ENCODE peak calls at places on chromosomes 13 and 19, in six cellular contexts. C is HL-60, T is SK-N-SH, Z is body of pancreas, S is kidney, Y is IMR-90. D is an unnamed sample.

GRCh38 chr19:7230826-7231225 is 63.4 kb downstream of the INSR start:
- DNase-seq in C (no peak), T (no peak), Z (peak), S (no peak), Y (no peak), D (no peak)

GRCh38 chr19:45952691-45953505 is 20.8 kb downstream of the NOVA2 start:
- DNase-seq in C (peak), T (peak), Z (peak), S (peak), Y (peak), D (no peak)

GRCh38 chr19:57374179-57374578 is 10.8 kb downstream of the TRAPPC2B start:
- DNase-seq in C (no peak), T (no peak), Z (no peak), S (no peak), Y (no peak), D (no peak)

GRCh38 chr13:31046711-31047279 is 114.3 kb downstream of the TEX26 start:
- DNase-seq in C (no peak), T (peak), Z (no peak), S (no peak), Y (peak), D (no peak)

GRCh38 chr13:37715606-37716015 is 117.0 kb upstream of the POSTN start:
- DNase-seq in C (no peak), T (no peak), Z (no peak), S (no peak), Y (peak), D (no peak)

GRCh38 chr13:113468461-113469147 is 15.3 kb upstream of the ADPRHL1 start:
- DNase-seq in C (no peak), T (no peak), Z (no peak), S (no peak), Y (no peak), D (no peak)

GRCh38 chr13:54912367-54912766 is 1883.8 kb downstream of the OLFM4 start:
- DNase-seq in C (no peak), T (no peak), Z (no peak), S (no peak), Y (no peak), D (no peak)

GRCh38 chr19:13646758-13647157 is 117.6 kb upstream of the MRI1 start:
- DNase-seq in C (no peak), T (no peak), Z (peak), S (no peak), Y (no peak), D (no peak)

GRCh38 chr19:35327642-35328041 is 1.3 kb upstream of the CD22 start:
- DNase-seq in C (no peak), T (no peak), Z (no peak), S (no peak), Y (no peak), D (no peak)

GRCh38 chr19:40513741-40514315 is 47.0 kb downstream of the SPTBN4 start:
- DNase-seq in C (no peak), T (no peak), Z (no peak), S (no peak), Y (no peak), D (no peak)
- TF ChIP-seq CTCF in C (no peak), T (no peak), Z (no peak), S (no peak), Y (no peak), D (no peak)

DNA sequence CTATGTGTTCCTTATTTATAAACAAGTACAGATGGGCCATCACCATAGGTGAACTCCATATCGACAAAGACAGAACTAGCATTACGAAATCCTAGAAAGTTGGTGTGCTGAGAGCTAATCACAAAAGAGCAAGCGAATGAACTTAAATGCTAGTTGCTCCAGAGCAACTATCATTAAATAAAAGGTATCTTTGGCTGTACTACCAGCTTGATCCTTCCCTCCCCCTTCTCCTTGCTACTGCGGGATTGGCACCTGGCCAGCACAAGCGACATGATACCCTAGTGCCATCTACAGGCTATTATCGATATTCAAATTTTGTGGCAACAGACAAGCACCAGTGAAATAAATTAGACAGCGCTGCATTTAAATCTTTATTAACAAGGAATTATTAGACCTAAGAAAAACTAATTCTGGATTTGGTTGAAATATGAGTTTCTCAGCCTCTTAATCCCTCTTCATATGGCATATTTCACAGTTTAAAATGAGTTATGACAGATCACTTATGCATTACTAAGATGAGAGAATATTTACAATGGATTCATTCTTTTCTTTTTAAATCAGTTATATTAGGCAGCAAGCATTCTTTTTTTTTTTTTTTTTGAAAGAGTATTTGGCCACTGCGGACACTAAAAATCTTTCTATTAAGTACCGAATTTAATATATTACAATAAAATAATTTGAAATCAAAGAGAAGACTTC is 5.8 kb downstream of the PCDH9 start:
- DNase-seq in C (peak), T (peak), Z (peak), S (peak), Y (peak), D (peak)
- H3K4me3 ChIP-seq in C (no peak), T (no peak), Z (no peak), S (peak), Y (no peak), D (no peak)

GRCh38 chr19:5038631-5039271 is 69.8 kb downstream of the KDM4B start:
- DNase-seq in C (peak), T (peak), Z (no peak), S (peak), Y (peak), D (no peak)
- TF ChIP-seq CTCF in C (peak), T (peak), Z (peak), S (peak), Y (peak), D (peak)

GRCh38 chr19:1070931-1071791 is 4.2 kb downstream of the ARHGAP45 start:
- DNase-seq in C (no peak), T (peak), Z (no peak), S (peak), Y (no peak), D (no peak)
- H3K4me3 ChIP-seq in C (no peak), T (peak), Z (no peak), S (no peak), Y (no peak), D (peak)

GRCh38 chr13:98481511-98481951 is 95.4 kb downstream of the STK24 start:
- DNase-seq in C (no peak), T (no peak), Z (no peak), S (no peak), Y (peak), D (no peak)

GRCh38 chr13:98478134-98479129 is 98.5 kb downstream of the STK24 start:
- DNase-seq in C (peak), T (peak), Z (no peak), S (no peak), Y (peak), D (no peak)

GRCh38 chr13:98480915-98481510 is 95.9 kb downstream of the STK24 start:
- DNase-seq in C (no peak), T (peak), Z (no peak), S (no peak), Y (peak), D (no peak)

GRCh38 chr13:98476538-98476966 is 100.4 kb downstream of the STK24 start:
- DNase-seq in C (peak), T (no peak), Z (peak), S (peak), Y (peak), D (no peak)

GRCh38 chr13:98479496-98480003 is 97.4 kb downstream of the STK24 start:
- DNase-seq in C (no peak), T (no peak), Z (no peak), S (no peak), Y (no peak), D (no peak)
- TF ChIP-seq CTCF in C (no peak), T (no peak), Z (no peak), S (no peak), Y (no peak), D (no peak)

DNA sequence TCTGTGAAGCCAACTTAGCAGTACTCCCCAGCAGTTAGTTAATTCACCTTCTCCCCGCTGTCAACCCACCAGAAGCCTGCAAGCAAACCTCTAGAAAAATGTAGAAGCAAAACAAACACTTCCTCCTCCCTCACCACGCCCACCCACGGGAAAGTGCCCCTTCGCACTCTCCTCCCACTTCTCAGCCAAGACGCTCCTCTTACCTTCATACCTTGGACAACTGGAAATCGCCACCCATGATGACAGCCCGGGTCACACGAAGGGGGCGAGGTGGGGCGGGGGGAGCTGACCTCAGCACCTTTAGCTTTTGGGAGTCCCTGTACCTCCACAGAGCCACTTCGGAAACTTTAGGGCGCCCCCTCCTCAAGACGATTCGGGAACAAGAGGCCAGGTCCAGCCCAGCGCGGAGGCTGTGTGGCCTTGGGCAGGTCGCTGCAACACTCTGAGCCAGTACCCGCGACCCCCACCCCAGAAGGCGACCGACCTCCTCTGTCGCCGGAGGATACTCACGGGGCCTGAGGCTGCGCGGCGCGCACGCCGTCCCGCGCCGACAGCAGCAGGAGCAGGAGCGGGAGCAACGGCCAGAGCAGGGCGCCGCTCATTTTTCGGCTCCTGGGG is 460 bp downstream of the CPAMD8 start:
- DNase-seq in C (peak), T (no peak), Z (no peak), S (peak), Y (no peak), D (peak)
- H3K4me3 ChIP-seq in C (no peak), T (no peak), Z (no peak), S (peak), Y (no peak), D (peak)

GRCh38 chr13:41196620-41197019 is 2.3 kb upstream of the KBTBD7 start:
- DNase-seq in C (no peak), T (no peak), Z (no peak), S (no peak), Y (no peak), D (no peak)
- TF ChIP-seq CTCF in C (no peak), T (peak), Z (no peak), S (no peak), Y (peak), D (no peak)